ENCODE peak calls at places on chromosomes 2 and 18, in four cellular contexts. P, B, L and Z are unnamed samples.

GRCh38 chr2:118268268-118268667 is 180.0 kb downstream of the INSIG2 start:
- DNase-seq in B (no peak), L (no peak), P (no peak), Z (no peak)

GRCh38 chr18:76686737-76687231 is 135.6 kb upstream of the ZNF236 start:
- DNase-seq in B (peak; percentile 56), P (peak; percentile 53), L (no peak), Z (peak; percentile 89)

GRCh38 chr18:44458777-44459176 is 221.9 kb upstream of the SETBP1 start:
- DNase-seq in P (no peak), B (peak; percentile 82), L (peak; percentile 58), Z (peak; percentile 65)

GRCh38 chr2:658426-658825 is 18.8 kb downstream of the TMEM18 start:
- DNase-seq in L (no peak), B (no peak), P (no peak), Z (no peak)

GRCh38 chr18:60215432-60215831 is 157.1 kb downstream of the MC4R start:
- DNase-seq in B (no peak), L (no peak), P (no peak), Z (no peak)

GRCh38 chr2:128593518-128594272 is 275.0 kb upstream of the HS6ST1 start:
- DNase-seq in L (no peak), P (no peak), B (no peak), Z (peak; percentile 12)

GRCh38 chr2:239247401-239248245 is 153.2 kb downstream of the HDAC4 start:
- DNase-seq in L (no peak), P (no peak), B (no peak), Z (no peak)

GRCh38 chr2:134143568-134143967 is 110.3 kb upstream of the MGAT5 start:
- DNase-seq in B (no peak), P (no peak), L (no peak), Z (no peak)

GRCh38 chr2:102141915-102142828 is at the start of gene IL1R1:
- DNase-seq in B (peak; percentile 87), P (peak; percentile 62), L (no peak), Z (peak; percentile 74)

GRCh38 chr2:96252526-96252925 is 13.3 kb downstream of the TMEM127 start:
- DNase-seq in L (no peak), P (no peak), B (no peak), Z (no peak)

GRCh38 chr2:153165021-153165420 is 313.5 kb downstream of the RPRM start:
- DNase-seq in P (no peak), L (no peak), B (no peak), Z (no peak)

GRCh38 chr2:153163055-153163454 is 315.5 kb downstream of the RPRM start:
- DNase-seq in L (no peak), P (peak; percentile 9), B (no peak), Z (no peak)
- TF ChIP-seq CTCF in L (no peak), P (peak; percentile 48), B (no peak), Z (no peak)

DNA sequence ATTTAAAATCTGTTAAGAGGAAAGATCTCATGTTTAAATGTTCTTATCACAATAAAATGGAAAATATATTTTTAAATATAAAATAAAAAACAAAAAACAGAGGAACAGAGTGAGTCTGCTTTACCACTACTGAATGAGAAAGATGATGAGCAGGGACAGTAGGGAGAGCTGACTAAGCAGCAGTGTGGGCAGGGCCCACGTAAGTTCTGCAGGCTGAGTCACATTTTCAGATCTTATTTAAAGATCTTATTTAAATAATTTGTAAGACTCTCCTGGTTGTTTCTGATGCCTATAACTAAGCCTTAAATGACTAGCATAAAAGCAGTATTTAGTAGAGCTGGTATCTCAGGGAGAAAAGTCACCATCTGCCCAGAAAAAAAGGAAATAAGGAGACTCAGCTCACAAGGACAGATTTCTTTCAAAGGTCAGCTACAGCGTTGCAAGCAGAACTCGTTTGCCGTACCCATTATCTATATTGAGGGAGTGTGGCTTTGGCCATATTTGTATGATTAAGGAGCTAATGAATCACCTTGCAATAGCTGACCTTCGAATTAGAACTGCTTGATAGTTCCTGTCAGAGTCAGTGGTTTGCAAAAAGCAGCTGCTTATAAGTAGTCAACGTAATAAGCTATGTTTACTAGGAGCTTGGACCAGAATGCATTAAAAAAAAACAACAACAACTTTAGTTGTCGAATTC is 322.1 kb upstream of the CHAC2 start:
- DNase-seq in P (no peak), L (no peak), B (no peak), Z (peak; percentile 24)
- H3K4me3 ChIP-seq in P (no peak overlapping the region), L (no peak overlapping the region), B (no peak overlapping the region), Z (no peak overlapping the region)

GRCh38 chr2:190574169-190574568 is 39.6 kb upstream of the NEMP2 start:
- DNase-seq in B (no peak), P (no peak), L (no peak), Z (peak; percentile 46)

GRCh38 chr2:190570871-190571270 is 36.3 kb upstream of the NEMP2 start:
- DNase-seq in B (no peak), L (no peak), P (no peak), Z (no peak)

GRCh38 chr2:190571666-190572065 is 37.1 kb upstream of the NEMP2 start:
- DNase-seq in L (no peak), P (no peak), B (no peak), Z (no peak)

GRCh38 chr2:190572251-190572650 is 37.7 kb upstream of the NEMP2 start:
- DNase-seq in P (no peak), B (no peak), L (no peak), Z (no peak)

DNA sequence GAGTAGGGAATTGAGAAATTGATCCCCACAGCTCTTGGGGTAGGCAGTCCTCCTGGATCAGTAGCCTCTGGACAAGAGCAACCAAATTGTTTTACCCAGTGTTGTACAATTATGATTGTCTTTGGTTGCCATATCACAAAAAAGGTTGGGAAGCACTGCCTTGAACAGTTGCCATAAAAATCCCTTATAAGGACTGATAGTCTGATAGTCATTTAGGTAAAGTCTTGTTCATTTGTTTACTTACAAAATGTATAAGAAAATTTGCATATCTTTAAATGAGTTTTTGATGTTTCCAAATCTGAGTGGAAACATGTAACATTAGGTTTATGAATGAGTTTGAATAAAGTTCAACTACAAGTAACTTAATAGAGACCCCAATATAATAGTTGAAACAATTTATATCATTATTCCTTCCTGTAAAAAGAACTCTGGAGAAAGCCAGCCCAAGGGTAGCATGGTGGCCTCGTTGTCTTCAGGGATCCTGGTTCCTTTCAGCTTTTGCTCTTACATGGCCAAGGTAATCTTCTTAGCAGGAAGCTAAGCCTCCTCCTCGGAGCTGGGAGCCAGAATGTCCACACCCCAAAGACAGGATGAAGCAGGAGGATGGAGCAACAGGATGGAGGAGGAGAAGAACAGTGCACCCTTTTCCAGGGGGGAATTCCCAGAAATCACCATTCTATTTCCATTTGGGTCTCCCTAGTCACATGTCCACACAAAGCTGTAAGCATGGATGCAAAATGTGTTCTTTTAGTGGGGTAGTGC is 35.7 kb upstream of the NEMP2 start:
- DNase-seq in L (no peak), B (no peak), P (no peak), Z (no peak)
- TF ChIP-seq CTCF in L (no peak), B (no peak), P (no peak), Z (no peak)

GRCh38 chr2:113175101-113175628 is 1.4 kb downstream of the PSD4 start:
- DNase-seq in L (no peak), B (no peak), P (no peak), Z (no peak)

GRCh38 chr2:113178069-113178468 is 4.3 kb downstream of the PSD4 start:
- DNase-seq in P (no peak), B (no peak), L (no peak), Z (no peak)

GRCh38 chr2:113178891-113179290 is 5.1 kb downstream of the PSD4 start:
- DNase-seq in P (no peak), L (no peak), B (no peak), Z (no peak)

GRCh38 chr2:113175736-113176695 is 2.2 kb downstream of the PSD4 start:
- DNase-seq in L (no peak), P (no peak), B (no peak), Z (no peak)

DNA sequence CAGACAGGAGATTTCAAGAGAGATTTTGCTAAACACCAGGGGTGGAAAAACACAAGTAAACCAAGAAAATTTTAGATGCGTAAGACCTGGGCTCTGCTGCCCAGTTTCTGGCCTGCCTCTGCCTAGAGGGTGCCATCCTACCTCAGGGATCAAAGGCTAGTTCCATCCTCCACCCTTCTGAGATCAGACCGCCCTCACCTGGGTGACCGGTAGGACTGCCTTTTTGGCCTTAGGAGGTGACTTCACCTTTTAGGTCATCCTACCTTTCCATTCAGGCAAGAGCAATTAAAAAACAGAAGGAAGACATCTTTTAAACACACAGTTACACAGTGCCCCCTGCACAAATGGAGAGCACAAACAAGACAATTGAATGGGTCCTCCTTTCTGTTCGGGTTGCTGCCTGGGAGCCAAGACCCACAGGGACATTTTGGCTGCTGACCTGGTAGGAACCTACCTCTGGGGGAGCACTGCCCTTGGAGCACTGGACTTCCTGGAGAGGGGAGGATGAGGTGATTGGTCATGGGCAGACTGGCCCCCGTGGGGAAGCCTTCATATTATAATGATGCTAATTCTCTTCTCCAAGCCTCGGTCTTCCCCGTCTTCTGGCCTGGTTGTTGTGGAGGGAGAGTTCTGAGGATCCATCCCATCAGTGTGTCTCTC is 3.1 kb downstream of the PSD4 start:
- DNase-seq in B (no peak), L (no peak), P (no peak), Z (no peak)
- H3K4me3 ChIP-seq in B (no peak overlapping the region), L (no peak overlapping the region), P (no peak overlapping the region), Z (no peak overlapping the region)

DNA sequence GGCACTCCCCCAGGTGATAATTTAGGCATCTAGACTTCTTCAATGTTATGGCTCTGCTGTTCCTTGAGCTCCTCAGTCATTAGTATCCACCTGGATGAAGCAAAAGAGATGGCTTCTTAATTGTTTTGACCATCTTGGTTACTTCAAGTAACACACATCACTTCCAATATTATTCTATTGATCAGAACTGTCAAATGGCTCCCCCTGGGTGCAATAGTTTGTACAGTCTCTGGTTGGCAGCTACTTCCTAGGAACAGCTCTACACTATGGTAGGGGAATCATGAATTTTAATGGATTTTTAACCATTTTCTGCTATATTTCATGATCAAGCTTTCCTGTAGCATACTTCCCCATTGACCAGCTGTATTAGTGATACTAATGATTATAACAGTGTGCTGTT is 157.0 kb downstream of the NYAP2 start:
- DNase-seq in P (no peak), B (no peak), L (no peak), Z (no peak)
- TF ChIP-seq CTCF in P (no peak), B (no peak), L (no peak), Z (no peak)

DNA sequence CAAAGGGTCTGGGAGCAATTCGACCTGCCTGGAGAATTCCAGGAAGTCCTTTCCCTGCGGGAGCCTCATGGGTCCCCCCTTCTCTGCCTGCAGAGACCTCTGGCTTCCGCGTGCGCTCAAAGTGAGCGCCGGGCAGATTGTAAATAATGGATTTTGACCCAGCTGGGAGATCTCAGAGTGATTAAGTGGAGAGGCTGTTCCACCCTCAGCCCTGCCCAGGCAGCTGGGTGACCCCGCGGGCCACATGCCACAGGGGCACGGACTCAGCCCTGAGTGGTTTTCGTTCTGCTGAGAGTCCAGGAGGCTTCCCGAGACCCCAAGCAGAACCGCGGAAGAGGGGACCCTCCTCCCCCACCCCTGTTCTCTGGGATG is 1.2 kb downstream of the KCNG2 start:
- DNase-seq in L (no peak), B (no peak), P (no peak), Z (no peak)
- H3K4me3 ChIP-seq in L (no peak overlapping the region), B (no peak overlapping the region), P (peak overlapping the region; percentile 32), Z (no peak overlapping the region)

GRCh38 chr2:8623576-8623957 is 58.3 kb upstream of the ID2 start:
- DNase-seq in P (no peak), B (no peak), L (no peak), Z (no peak)

GRCh38 chr2:8623958-8624591 is 57.8 kb upstream of the ID2 start:
- DNase-seq in L (no peak), P (no peak), B (no peak), Z (no peak)

GRCh38 chr2:8620611-8621382 is 61.1 kb upstream of the ID2 start:
- DNase-seq in B (no peak), P (peak; percentile 31), L (no peak), Z (peak; percentile 95)

GRCh38 chr2:8622924-8623465 is 58.9 kb upstream of the ID2 start:
- DNase-seq in L (no peak), B (no peak), P (no peak), Z (no peak)

GRCh38 chr2:8622199-8622911 is 59.5 kb upstream of the ID2 start:
- DNase-seq in L (no peak), B (no peak), P (no peak), Z (no peak)
- TF ChIP-seq CTCF in L (no peak), B (no peak), P (no peak), Z (no peak)

GRCh38 chr2:72147303-72147970 is at the start of gene CYP26B1:
- DNase-seq in B (no peak), L (no peak), P (peak; percentile 3), Z (no peak)
- H3K4me3 ChIP-seq in B (peak within 1 kb of the TSS; percentile 45), L (peak within 1 kb of the TSS; percentile 54), P (peak within 1 kb of the TSS; percentile 37), Z (peak within 1 kb of the TSS; percentile 65)